ENCODE peak calls at places on chromosomes 4 and X, in six cellular contexts. E, J, X, V, U and P are unnamed samples.

GRCh38 chr4:110071466-110071865 is 126.9 kb downstream of the ELOVL6 start:
- DNase-seq in E (no peak), J (no peak), X (no peak), V (no peak), U (no peak), P (no peak)

GRCh38 chr4:139857021-139857420 is 191.4 kb downstream of the MGST2 start:
- DNase-seq in E (no peak), J (no peak), X (peak; percentile 89), V (no peak), U (no peak), P (no peak)

GRCh38 chr4:24664956-24665355 is 80.6 kb upstream of the DHX15 start:
- DNase-seq in E (no peak), J (no peak), X (no peak), V (no peak), U (peak; percentile 37), P (peak; percentile 92)

GRCh38 chrX:134548844-134549205 is 88.9 kb downstream of the HPRT1 start:
- DNase-seq in E (no peak), J (no peak), X (no peak), V (no peak), U (no peak), P (no peak)

GRCh38 chr4:26533685-26534084 is 43.4 kb upstream of the CCKAR start:
- DNase-seq in E (no peak), J (no peak), X (no peak), V (no peak), U (no peak), P (no peak)

GRCh38 chrX:133440797-133441163 is 25.5 kb upstream of the GPC4 start:
- DNase-seq in E (no peak), J (no peak), X (no peak), V (no peak), U (no peak), P (no peak)

GRCh38 chr4:125780159-125780558 is 465.4 kb downstream of the FAT4 start:
- DNase-seq in E (no peak), J (no peak), X (no peak), V (no peak), U (peak; percentile 52), P (peak; percentile 51)

GRCh38 chr4:74770511-74770910 is 23.8 kb downstream of the BTC start:
- DNase-seq in E (no peak), J (no peak), X (no peak), V (no peak), U (no peak), P (no peak)

GRCh38 chr4:7805533-7806079 is 134.1 kb downstream of the AFAP1 start:
- DNase-seq in E (peak; percentile 51), J (no peak), X (no peak), V (peak; percentile 43), U (peak; percentile 98), P (peak; percentile 98)

GRCh38 chrX:67893931-67894330 is 350.1 kb downstream of the AR start:
- DNase-seq in E (no peak), J (no peak), X (no peak), V (no peak), U (peak; percentile 0), P (no peak)

GRCh38 chrX:13761606-13762005 is 27.1 kb downstream of the OFD1 start:
- DNase-seq in E (no peak), J (no peak), X (no peak), V (no peak), U (peak; percentile 21), P (no peak)

GRCh38 chr4:101864660-101865059 is 74.1 kb downstream of the BANK1 start:
- DNase-seq in E (no peak), J (no peak), X (no peak), V (no peak), U (no peak), P (no peak)

GRCh38 chrX:48025561-48025960 is 18.8 kb downstream of the SPACA5 start:
- DNase-seq in E (no peak), J (peak; percentile 33), X (peak; percentile 65), V (no peak), U (peak; percentile 77), P (peak; percentile 60)

GRCh38 chr4:138870739-138871633 is 144.6 kb upstream of the NOCT start:
- DNase-seq in E (no peak), J (peak; percentile 23), X (peak; percentile 76), V (peak; percentile 20), U (peak; percentile 80), P (peak; percentile 70)

GRCh38 chrX:40736170-40736505 is 796 bp upstream of the MED14 start:
- DNase-seq in E (no peak), J (no peak), X (no peak), V (no peak), U (no peak), P (no peak)

GRCh38 chrX:55169782-55170181 is 50.4 kb upstream of the PAGE5 start:
- DNase-seq in E (no peak), J (no peak), X (no peak), V (no peak), U (no peak), P (no peak)

GRCh38 chr4:79578613-79579012 is 170.6 kb upstream of the GK2 start:
- DNase-seq in E (no peak), J (no peak), X (no peak), V (no peak), U (no peak), P (no peak)

GRCh38 chr4:111699163-111699562 is 446.1 kb upstream of the FAM241A start:
- DNase-seq in E (no peak), J (no peak), X (no peak), V (no peak), U (no peak), P (no peak)

GRCh38 chrX:9312922-9313867 is 151.7 kb upstream of the TBL1X start:
- DNase-seq in E (peak; percentile 92), J (peak; percentile 68), X (peak; percentile 62), V (peak; percentile 36), U (peak; percentile 25), P (no peak)

GRCh38 chr4:176320976-176321361 is 1.2 kb downstream of the SPCS3 start:
- DNase-seq in E (no peak), J (no peak), X (no peak), V (no peak), U (peak; percentile 27), P (no peak)

GRCh38 chr4:100742045-100742444 is 224.2 kb upstream of the EMCN start:
- DNase-seq in E (no peak), J (no peak), X (no peak), V (no peak), U (peak; percentile 86), P (peak; percentile 45)

GRCh38 chr4:7293703-7294102 is 101.4 kb downstream of the SORCS2 start:
- DNase-seq in E (no peak), J (no peak), X (no peak), V (no peak), U (no peak), P (no peak)

GRCh38 chr4:151921371-151921770 is 160.6 kb upstream of the GATB start:
- DNase-seq in E (no peak), J (no peak), X (no peak), V (no peak), U (peak; percentile 52), P (peak; percentile 11)

GRCh38 chr4:94961420-94961819 is 203.7 kb downstream of the BMPR1B start:
- DNase-seq in E (no peak), J (no peak), X (no peak), V (no peak), U (peak; percentile 46), P (peak; percentile 11)

GRCh38 chr4:99402765-99403164 is 32.4 kb downstream of the ADH7 start:
- DNase-seq in E (no peak), J (no peak), X (peak; percentile 19), V (no peak), U (no peak), P (no peak)

GRCh38 chrX:112654871-112655270 is 24.9 kb downstream of the LHFPL1 start:
- DNase-seq in E (no peak), J (no peak), X (no peak), V (no peak), U (peak; percentile 60), P (peak; percentile 60)

GRCh38 chr4:13160906-13161305 is 323.2 kb downstream of the RAB28 start:
- DNase-seq in E (no peak), J (no peak), X (no peak), V (no peak), U (peak; percentile 51), P (peak; percentile 56)

GRCh38 chr4:147284935-147285334 is 196.0 kb upstream of the EDNRA start:
- DNase-seq in E (no peak), J (no peak), X (no peak), V (no peak), U (no peak), P (no peak)

GRCh38 chr4:85828295-85828910 is 353.5 kb downstream of the ARHGAP24 start:
- DNase-seq in E (no peak), J (no peak), X (no peak), V (no peak), U (peak; percentile 84), P (peak; percentile 56)
- H3K4me3 ChIP-seq in E (peak overlapping the region; percentile 12), J (no peak overlapping the region), X (peak overlapping the region; percentile 50), V (peak overlapping the region; percentile 64), U (peak overlapping the region; percentile 31), P (peak overlapping the region; percentile 49)

GRCh38 chrX:111167334-111167733 is 71.3 kb downstream of the PAK3 start:
- DNase-seq in E (no peak), J (no peak), X (no peak), V (no peak), U (no peak), P (no peak)

GRCh38 chrX:111169141-111169540 is 73.2 kb downstream of the PAK3 start:
- DNase-seq in E (no peak), J (no peak), X (no peak), V (no peak), U (no peak), P (no peak)

GRCh38 chrX:111165902-111166301 is 69.9 kb downstream of the PAK3 start:
- DNase-seq in E (no peak), J (no peak), X (no peak), V (no peak), U (no peak), P (no peak)

GRCh38 chrX:111168314-111168713 is 72.3 kb downstream of the PAK3 start:
- DNase-seq in E (no peak), J (no peak), X (peak; percentile 63), V (no peak), U (peak; percentile 1), P (peak; percentile 12)

GRCh38 chrX:111164728-111165127 is 68.7 kb downstream of the PAK3 start:
- DNase-seq in E (no peak), J (no peak), X (peak; percentile 16), V (no peak), U (peak; percentile 0), P (peak; percentile 0)
- TF ChIP-seq CTCF in E (no peak), J (no peak), X (peak; percentile 46), V (peak; percentile 23), U (no peak), P (peak; percentile 36)

GRCh38 chr4:133598779-133599178 is 449.7 kb downstream of the PCDH10 start:
- DNase-seq in E (no peak), J (no peak), X (no peak), V (no peak), U (no peak), P (no peak)
- H3K4me3 ChIP-seq in E (no peak overlapping the region), J (no peak overlapping the region), X (no peak overlapping the region), V (no peak overlapping the region), U (no peak overlapping the region), P (no peak overlapping the region)

DNA sequence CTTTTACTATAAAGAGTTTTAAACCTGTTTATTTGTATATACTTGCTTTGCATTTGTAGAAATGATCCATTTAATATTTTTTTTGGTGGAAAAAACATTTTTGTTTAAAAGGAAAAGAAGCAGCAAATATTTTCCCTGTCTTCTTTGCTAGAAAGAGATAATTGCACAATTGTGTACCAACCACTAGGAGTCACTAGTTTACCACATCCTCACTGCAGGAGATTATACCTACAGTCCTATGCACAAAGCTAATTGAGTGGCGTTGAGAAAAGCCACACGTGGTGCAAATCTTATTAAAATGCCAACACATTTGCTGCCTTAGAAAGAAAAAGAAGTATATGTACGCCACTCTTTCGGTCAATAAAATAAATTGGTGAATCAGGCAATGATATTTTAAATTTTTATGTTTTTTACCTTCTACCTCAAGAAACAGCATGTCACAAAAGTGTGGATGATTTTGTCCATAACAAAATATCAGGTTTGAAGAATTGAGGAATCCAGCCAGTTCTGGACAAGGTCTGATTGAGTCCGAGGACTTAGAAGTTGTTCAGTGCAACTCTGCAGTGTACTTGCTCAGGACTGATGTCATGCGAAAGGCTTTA is 102.9 kb downstream of the GRXCR1 start:
- DNase-seq in E (no peak), J (no peak), X (peak; percentile 14), V (no peak), U (peak; percentile 39), P (peak; percentile 15)
- TF ChIP-seq CTCF in E (peak; percentile 45), J (peak; percentile 25), X (peak; percentile 69), V (peak; percentile 42), U (peak; percentile 64), P (peak; percentile 66)